ENCODE peak calls at places on chromosome 3, in eight cellular contexts. One of them, this sample, is unnamed.

GRCh38 chr3:125042725-125043406 is 12.9 kb downstream of the HEG1 start:
- DNase-seq in left colon: no peak
- DNase-seq in memory B cell: no peak
- DNase-seq in activated naive CD8-positive, alpha-beta T cell treated with anti-CD3 and anti-CD28 coated beads, Interleukin-2, amount 50 U/mL, for 24 hours: no peak
- DNase-seq in activated T-cell treated with anti-CD3 and anti-CD28 coated beads for 1 hour: no peak
- DNase-seq in anterior cingulate cortex: no peak
- DNase-seq in NAMALWA: no peak
- DNase-seq in stimulated activated CD8-positive, alpha-beta memory T cell treated with anti-CD3 and anti-CD28 coated beads, Interleukin-12 subunit alpha, Interleukin-12 subunit beta, amount 100 ng/mL, for 1 hour: no peak
- DNase-seq in this sample: no peak

GRCh38 chr3:39434574-39434973 is 28.1 kb downstream of the RPSA start:
- DNase-seq in activated naive CD8-positive, alpha-beta T cell treated with anti-CD3 and anti-CD28 coated beads, Interleukin-2, amount 50 U/mL, for 24 hours: no peak
- DNase-seq in memory B cell: no peak
- DNase-seq in anterior cingulate cortex: no peak
- DNase-seq in NAMALWA: no peak
- DNase-seq in activated T-cell treated with anti-CD3 and anti-CD28 coated beads for 1 hour: no peak
- DNase-seq in stimulated activated CD8-positive, alpha-beta memory T cell treated with anti-CD3 and anti-CD28 coated beads, Interleukin-12 subunit alpha, Interleukin-12 subunit beta, amount 100 ng/mL, for 1 hour: no peak
- DNase-seq in left colon: no peak
- DNase-seq in this sample: no peak

GRCh38 chr3:51710631-51711351 is 3.9 kb downstream of the GRM2 start:
- DNase-seq in activated naive CD8-positive, alpha-beta T cell treated with anti-CD3 and anti-CD28 coated beads, Interleukin-2, amount 50 U/mL, for 24 hours: no peak
- DNase-seq in memory B cell: no peak
- DNase-seq in activated T-cell treated with anti-CD3 and anti-CD28 coated beads for 1 hour: no peak
- DNase-seq in anterior cingulate cortex: no peak
- DNase-seq in stimulated activated CD8-positive, alpha-beta memory T cell treated with anti-CD3 and anti-CD28 coated beads, Interleukin-12 subunit alpha, Interleukin-12 subunit beta, amount 100 ng/mL, for 1 hour: no peak
- DNase-seq in NAMALWA: peak
- DNase-seq in left colon: no peak
- DNase-seq in this sample: no peak

GRCh38 chr3:195907730-195908438 is 467 bp downstream of the TNK2 start:
- DNase-seq in left colon: peak
- DNase-seq in NAMALWA: peak
- DNase-seq in memory B cell: peak
- DNase-seq in anterior cingulate cortex: no peak
- DNase-seq in activated T-cell treated with anti-CD3 and anti-CD28 coated beads for 1 hour: peak
- DNase-seq in activated naive CD8-positive, alpha-beta T cell treated with anti-CD3 and anti-CD28 coated beads, Interleukin-2, amount 50 U/mL, for 24 hours: peak
- DNase-seq in stimulated activated CD8-positive, alpha-beta memory T cell treated with anti-CD3 and anti-CD28 coated beads, Interleukin-12 subunit alpha, Interleukin-12 subunit beta, amount 100 ng/mL, for 1 hour: peak
- DNase-seq in this sample: peak

GRCh38 chr3:66033241-66034138 is 5.2 kb downstream of the MAGI1 start:
- DNase-seq in anterior cingulate cortex: no peak
- DNase-seq in NAMALWA: no peak
- DNase-seq in memory B cell: no peak
- DNase-seq in left colon: no peak
- DNase-seq in stimulated activated CD8-positive, alpha-beta memory T cell treated with anti-CD3 and anti-CD28 coated beads, Interleukin-12 subunit alpha, Interleukin-12 subunit beta, amount 100 ng/mL, for 1 hour: no peak
- DNase-seq in activated naive CD8-positive, alpha-beta T cell treated with anti-CD3 and anti-CD28 coated beads, Interleukin-2, amount 50 U/mL, for 24 hours: no peak
- DNase-seq in activated T-cell treated with anti-CD3 and anti-CD28 coated beads for 1 hour: no peak
- DNase-seq in this sample: no peak

GRCh38 chr3:126287536-126288181 is 69.5 kb downstream of the KLF15 start:
- DNase-seq in stimulated activated CD8-positive, alpha-beta memory T cell treated with anti-CD3 and anti-CD28 coated beads, Interleukin-12 subunit alpha, Interleukin-12 subunit beta, amount 100 ng/mL, for 1 hour: no peak
- DNase-seq in activated naive CD8-positive, alpha-beta T cell treated with anti-CD3 and anti-CD28 coated beads, Interleukin-2, amount 50 U/mL, for 24 hours: no peak
- DNase-seq in NAMALWA: peak
- DNase-seq in left colon: peak
- DNase-seq in activated T-cell treated with anti-CD3 and anti-CD28 coated beads for 1 hour: no peak
- DNase-seq in memory B cell: no peak
- DNase-seq in anterior cingulate cortex: peak
- DNase-seq in this sample: no peak

GRCh38 chr3:165339753-165340152 is 143.6 kb upstream of the SLITRK3 start:
- DNase-seq in stimulated activated CD8-positive, alpha-beta memory T cell treated with anti-CD3 and anti-CD28 coated beads, Interleukin-12 subunit alpha, Interleukin-12 subunit beta, amount 100 ng/mL, for 1 hour: no peak
- DNase-seq in anterior cingulate cortex: no peak
- DNase-seq in left colon: no peak
- DNase-seq in NAMALWA: no peak
- DNase-seq in activated T-cell treated with anti-CD3 and anti-CD28 coated beads for 1 hour: no peak
- DNase-seq in memory B cell: no peak
- DNase-seq in activated naive CD8-positive, alpha-beta T cell treated with anti-CD3 and anti-CD28 coated beads, Interleukin-2, amount 50 U/mL, for 24 hours: no peak
- DNase-seq in this sample: no peak

GRCh38 chr3:69020424-69020823 is 6.9 kb upstream of the EOGT start:
- DNase-seq in left colon: no peak
- DNase-seq in NAMALWA: peak
- DNase-seq in anterior cingulate cortex: no peak
- DNase-seq in activated T-cell treated with anti-CD3 and anti-CD28 coated beads for 1 hour: no peak
- DNase-seq in stimulated activated CD8-positive, alpha-beta memory T cell treated with anti-CD3 and anti-CD28 coated beads, Interleukin-12 subunit alpha, Interleukin-12 subunit beta, amount 100 ng/mL, for 1 hour: no peak
- DNase-seq in activated naive CD8-positive, alpha-beta T cell treated with anti-CD3 and anti-CD28 coated beads, Interleukin-2, amount 50 U/mL, for 24 hours: no peak
- DNase-seq in memory B cell: no peak
- DNase-seq in this sample: no peak

GRCh38 chr3:48240711-48241491 is at the start of gene ZNF589:
- DNase-seq in activated T-cell treated with anti-CD3 and anti-CD28 coated beads for 1 hour: peak
- DNase-seq in left colon: peak
- DNase-seq in activated naive CD8-positive, alpha-beta T cell treated with anti-CD3 and anti-CD28 coated beads, Interleukin-2, amount 50 U/mL, for 24 hours: peak
- DNase-seq in stimulated activated CD8-positive, alpha-beta memory T cell treated with anti-CD3 and anti-CD28 coated beads, Interleukin-12 subunit alpha, Interleukin-12 subunit beta, amount 100 ng/mL, for 1 hour: peak
- DNase-seq in NAMALWA: peak
- DNase-seq in anterior cingulate cortex: peak
- DNase-seq in memory B cell: peak
- DNase-seq in this sample: peak

GRCh38 chr3:101577276-101577675 is 3.3 kb downstream of the PCNP start:
- DNase-seq in left colon: no peak
- DNase-seq in activated naive CD8-positive, alpha-beta T cell treated with anti-CD3 and anti-CD28 coated beads, Interleukin-2, amount 50 U/mL, for 24 hours: no peak
- DNase-seq in anterior cingulate cortex: no peak
- DNase-seq in stimulated activated CD8-positive, alpha-beta memory T cell treated with anti-CD3 and anti-CD28 coated beads, Interleukin-12 subunit alpha, Interleukin-12 subunit beta, amount 100 ng/mL, for 1 hour: no peak
- DNase-seq in NAMALWA: peak
- DNase-seq in activated T-cell treated with anti-CD3 and anti-CD28 coated beads for 1 hour: no peak
- DNase-seq in memory B cell: no peak
- DNase-seq in this sample: no peak

GRCh38 chr3:152909180-152909883 is 74.4 kb downstream of the P2RY1 start:
- DNase-seq in left colon: no peak
- DNase-seq in activated naive CD8-positive, alpha-beta T cell treated with anti-CD3 and anti-CD28 coated beads, Interleukin-2, amount 50 U/mL, for 24 hours: no peak
- DNase-seq in stimulated activated CD8-positive, alpha-beta memory T cell treated with anti-CD3 and anti-CD28 coated beads, Interleukin-12 subunit alpha, Interleukin-12 subunit beta, amount 100 ng/mL, for 1 hour: no peak
- DNase-seq in NAMALWA: peak
- DNase-seq in activated T-cell treated with anti-CD3 and anti-CD28 coated beads for 1 hour: no peak
- DNase-seq in memory B cell: no peak
- DNase-seq in anterior cingulate cortex: no peak
- DNase-seq in this sample: no peak

This sample was measured in activated CD4-positive, CD25-positive, alpha-beta regulatory T cell treated with anti-CD3 and anti-CD28 coated beads, Interleukin-2, amount 50 U/mL, for 16 hours.